ENCODE peak calls at places on chromosomes 5 and 9, in four cellular contexts. One of them, this sample, is unnamed. For H3K36me3 and H3K9me3, the result is how much of the 10 kb centered on the place peaks cover.

GRCh38 chr9:89351584-89351983 is 33.3 kb downstream of the SECISBP2 start:
- DNase-seq in fibroblast of lung: no peak
- DNase-seq in lower lobe of right lung: no peak
- DNase-seq in aorta: no peak
- DNase-seq in this sample: no peak

GRCh38 chr5:148615644-148616283 is 38.6 kb downstream of the HTR4 start:
- DNase-seq in fibroblast of lung: peak
- DNase-seq in lower lobe of right lung: no peak
- DNase-seq in aorta: no peak
- DNase-seq in this sample: no peak

GRCh38 chr9:127224883-127225739 is 39.5 kb upstream of the GARNL3 start:
- DNase-seq in fibroblast of lung: peak
- DNase-seq in lower lobe of right lung: peak
- DNase-seq in aorta: peak
- DNase-seq in this sample: peak

GRCh38 chr5:643811-644271 is 31.7 kb downstream of the CEP72 start:
- DNase-seq in fibroblast of lung: no peak
- DNase-seq in lower lobe of right lung: peak
- DNase-seq in aorta: peak
- DNase-seq in this sample: no peak

GRCh38 chr9:120742951-120743416 is 28.7 kb upstream of the MEGF9 start:
- DNase-seq in fibroblast of lung: peak
- DNase-seq in lower lobe of right lung: no peak
- DNase-seq in aorta: no peak
- DNase-seq in this sample: no peak

GRCh38 chr5:145072880-145073279 is 762.3 kb downstream of the PRELID2 start:
- DNase-seq in fibroblast of lung: no peak
- DNase-seq in lower lobe of right lung: no peak
- DNase-seq in aorta: no peak
- DNase-seq in this sample: no peak

GRCh38 chr9:5529683-5530221 is 19.4 kb downstream of the PDCD1LG2 start:
- DNase-seq in fibroblast of lung: no peak
- DNase-seq in lower lobe of right lung: no peak
- DNase-seq in aorta: no peak
- DNase-seq in this sample: no peak

GRCh38 chr5:147949711-147950573 is 43.6 kb upstream of the C5orf46 start:
- DNase-seq in fibroblast of lung: peak
- DNase-seq in lower lobe of right lung: no peak
- DNase-seq in aorta: no peak
- DNase-seq in this sample: no peak

GRCh38 chr5:99022250-99022649 is 93.4 kb upstream of the CHD1 start:
- DNase-seq in fibroblast of lung: no peak
- DNase-seq in lower lobe of right lung: no peak
- DNase-seq in aorta: no peak
- DNase-seq in this sample: no peak

GRCh38 chr5:140039561-140039960 is 3.5 kb downstream of the NRG2 start:
- DNase-seq in fibroblast of lung: no peak
- DNase-seq in lower lobe of right lung: no peak
- DNase-seq in aorta: no peak
- DNase-seq in this sample: no peak

GRCh38 chr5:142683116-142683515 is 2.8 kb downstream of the FGF1 start:
- DNase-seq in fibroblast of lung: no peak
- DNase-seq in lower lobe of right lung: no peak
- DNase-seq in aorta: no peak
- DNase-seq in this sample: no peak

GRCh38 chr5:55929020-55929799 is 65.6 kb downstream of the IL6ST start:
- DNase-seq in fibroblast of lung: no peak
- DNase-seq in lower lobe of right lung: no peak
- DNase-seq in aorta: no peak
- DNase-seq in this sample: no peak

GRCh38 chr5:2746642-2747041 is 4.8 kb downstream of the IRX2 start:
- DNase-seq in fibroblast of lung: no peak
- DNase-seq in lower lobe of right lung: no peak
- DNase-seq in aorta: no peak
- DNase-seq in this sample: no peak

GRCh38 chr9:70012569-70012968 is 31.1 kb upstream of the MAMDC2 start:
- DNase-seq in fibroblast of lung: no peak
- DNase-seq in lower lobe of right lung: no peak
- DNase-seq in aorta: no peak
- DNase-seq in this sample: no peak

DNA sequence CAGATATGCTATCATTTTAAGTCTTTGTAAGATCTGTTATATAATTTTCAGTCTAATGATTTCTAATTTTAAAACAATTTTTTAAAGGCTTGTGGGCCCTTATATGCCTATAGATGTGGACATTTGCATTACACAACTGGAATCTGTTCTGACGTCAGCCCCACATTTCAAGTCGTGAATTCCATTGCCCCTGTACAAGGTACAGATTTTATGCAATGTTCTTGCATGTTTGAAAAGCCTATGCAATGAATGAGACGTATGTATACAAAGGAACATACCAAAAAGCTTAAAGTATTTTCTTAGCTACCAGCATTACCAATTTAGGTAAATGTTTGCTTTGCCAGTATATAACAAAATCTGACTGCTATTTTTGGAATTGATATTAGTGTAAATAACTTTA is 77.2 kb downstream of the ITGA1 start:
- DNase-seq in fibroblast of lung: peak
- DNase-seq in lower lobe of right lung: no peak
- DNase-seq in aorta: no peak
- DNase-seq in this sample: no peak
- H3K27ac ChIP-seq in fibroblast of lung: no peak
- H3K27ac ChIP-seq in lower lobe of right lung: no peak
- H3K27ac ChIP-seq in aorta: no peak
- H3K27ac ChIP-seq in this sample: no peak

GRCh38 chr9:133049043-133049442 is 12.7 kb upstream of the CEL start:
- DNase-seq in fibroblast of lung: no peak
- DNase-seq in lower lobe of right lung: no peak
- DNase-seq in aorta: no peak
- DNase-seq in this sample: no peak
- H3K36me3 ChIP-seq in fibroblast of lung: under half
- H3K36me3 ChIP-seq in lower lobe of right lung: half or more
- H3K36me3 ChIP-seq in aorta: under half
- H3K36me3 ChIP-seq in this sample: half or more

GRCh38 chr9:137218754-137219271 is 3.2 kb downstream of the RNF208 start:
- DNase-seq in fibroblast of lung: no peak
- DNase-seq in lower lobe of right lung: no peak
- DNase-seq in aorta: no peak
- DNase-seq in this sample: no peak
- H3K9me3 ChIP-seq in fibroblast of lung: under half
- H3K9me3 ChIP-seq in lower lobe of right lung: under half
- H3K9me3 ChIP-seq in aorta: under half
- H3K9me3 ChIP-seq in this sample: under half

GRCh38 chr5:132204330-132204729 is 23.3 kb downstream of the P4HA2 start:
- DNase-seq in fibroblast of lung: no peak
- DNase-seq in lower lobe of right lung: no peak
- DNase-seq in aorta: no peak
- DNase-seq in this sample: no peak

GRCh38 chr5:132202711-132203463 is 24.8 kb downstream of the P4HA2 start:
- DNase-seq in fibroblast of lung: no peak
- DNase-seq in lower lobe of right lung: no peak
- DNase-seq in aorta: no peak
- DNase-seq in this sample: no peak

GRCh38 chr5:132203464-132203818 is 24.2 kb downstream of the P4HA2 start:
- DNase-seq in fibroblast of lung: no peak
- DNase-seq in lower lobe of right lung: no peak
- DNase-seq in aorta: no peak
- DNase-seq in this sample: no peak

GRCh38 chr5:132204736-132205135 is 22.9 kb downstream of the P4HA2 start:
- DNase-seq in fibroblast of lung: no peak
- DNase-seq in lower lobe of right lung: no peak
- DNase-seq in aorta: no peak
- DNase-seq in this sample: no peak

DNA sequence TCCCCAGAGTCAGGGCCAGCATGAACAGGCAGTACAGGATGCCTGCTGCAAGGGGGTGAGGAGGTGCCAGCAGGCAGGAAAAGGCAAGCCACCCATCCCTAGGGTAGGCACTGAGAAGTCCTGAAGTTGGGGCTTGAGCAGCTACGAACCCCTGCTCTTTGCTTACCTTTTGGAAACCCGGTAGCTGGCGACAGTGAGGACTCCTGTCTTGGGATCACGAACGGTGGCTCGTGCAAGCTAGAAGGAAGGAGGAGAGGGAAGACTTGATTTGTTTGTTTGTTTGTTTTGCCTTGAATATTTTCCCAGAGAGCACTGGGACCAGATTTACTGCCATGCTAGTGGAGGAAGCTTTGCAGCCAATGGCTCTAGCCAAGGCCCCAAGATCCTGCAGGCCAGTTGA is 23.7 kb downstream of the P4HA2 start:
- DNase-seq in fibroblast of lung: no peak
- DNase-seq in lower lobe of right lung: no peak
- DNase-seq in aorta: no peak
- DNase-seq in this sample: no peak
- H3K27ac ChIP-seq in fibroblast of lung: no peak
- H3K27ac ChIP-seq in lower lobe of right lung: no peak
- H3K27ac ChIP-seq in aorta: no peak
- H3K27ac ChIP-seq in this sample: no peak

DNA sequence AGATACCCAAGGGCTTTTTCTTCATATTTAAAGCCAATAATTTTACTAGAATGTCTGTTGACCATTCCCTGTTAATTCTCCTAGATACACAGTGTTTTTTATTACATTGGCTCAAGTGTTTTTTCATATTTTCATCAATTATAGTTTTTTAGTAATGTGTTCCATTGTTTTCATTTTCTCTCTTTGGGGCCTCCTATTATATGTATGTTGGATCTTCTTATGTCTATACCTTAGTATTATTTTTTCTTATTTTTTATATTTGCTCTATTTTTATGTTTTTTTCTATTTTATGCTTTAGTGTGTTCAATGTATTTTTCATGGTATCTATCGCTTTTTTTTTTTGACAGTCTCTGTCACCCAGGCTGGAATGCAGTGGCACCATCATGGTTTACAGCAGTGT is 7.5 kb downstream of the KIAA1958 start:
- DNase-seq in fibroblast of lung: peak
- DNase-seq in lower lobe of right lung: no peak
- DNase-seq in aorta: no peak
- DNase-seq in this sample: no peak
- H3K36me3 ChIP-seq in fibroblast of lung: under half
- H3K36me3 ChIP-seq in lower lobe of right lung: under half
- H3K36me3 ChIP-seq in aorta: under half
- H3K36me3 ChIP-seq in this sample: under half

DNA sequence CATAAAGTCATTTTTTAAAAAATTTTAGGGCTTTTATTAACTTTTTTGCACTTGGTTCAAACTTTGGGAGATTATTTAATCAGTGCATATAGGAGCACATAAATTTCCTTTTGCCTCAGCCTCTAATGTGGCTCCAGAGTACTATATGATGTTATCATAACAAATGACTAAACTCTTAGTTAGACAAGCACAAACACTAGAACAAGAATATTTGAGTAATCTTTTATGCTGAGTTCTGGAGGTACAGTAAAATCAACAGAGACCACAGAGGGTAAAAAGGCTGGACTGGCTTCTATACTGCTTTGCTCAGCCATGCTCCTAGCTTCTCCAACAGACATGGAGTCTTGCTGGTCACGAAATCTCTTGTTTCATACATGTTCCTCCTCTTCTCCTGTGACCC is 52.5 kb upstream of the SGCD start:
- DNase-seq in fibroblast of lung: no peak
- DNase-seq in lower lobe of right lung: no peak
- DNase-seq in aorta: no peak
- DNase-seq in this sample: no peak
- H3K9me3 ChIP-seq in fibroblast of lung: under half
- H3K9me3 ChIP-seq in lower lobe of right lung: under half
- H3K9me3 ChIP-seq in aorta: under half
- H3K9me3 ChIP-seq in this sample: under half

GRCh38 chr9:94533155-94533554 is 21.7 kb upstream of the PCAT7 start:
- DNase-seq in fibroblast of lung: no peak
- DNase-seq in lower lobe of right lung: no peak
- DNase-seq in aorta: no peak
- DNase-seq in this sample: no peak
- H3K27ac ChIP-seq in fibroblast of lung: no peak
- H3K27ac ChIP-seq in lower lobe of right lung: no peak
- H3K27ac ChIP-seq in aorta: no peak
- H3K27ac ChIP-seq in this sample: no peak

GRCh38 chr9:130104413-130105193 is 50.9 kb downstream of the GPR107 start:
- DNase-seq in fibroblast of lung: no peak
- DNase-seq in lower lobe of right lung: peak
- DNase-seq in aorta: peak
- DNase-seq in this sample: no peak
- H3K36me3 ChIP-seq in fibroblast of lung: under half
- H3K36me3 ChIP-seq in lower lobe of right lung: half or more
- H3K36me3 ChIP-seq in aorta: under half
- H3K36me3 ChIP-seq in this sample: half or more

GRCh38 chr5:138807182-138807581 is 54.0 kb downstream of the CTNNA1 start:
- DNase-seq in fibroblast of lung: no peak
- DNase-seq in lower lobe of right lung: no peak
- DNase-seq in aorta: no peak
- DNase-seq in this sample: no peak
- H3K9me3 ChIP-seq in fibroblast of lung: under half
- H3K9me3 ChIP-seq in lower lobe of right lung: under half
- H3K9me3 ChIP-seq in aorta: under half
- H3K9me3 ChIP-seq in this sample: under half